ENCODE peak calls at places on chromosomes 5 and 9, in ten cellular contexts. One of them, this sample, is unnamed.
A peak's percentile ranks its signal among the peaks of the same experiment; 100 is the strongest.

GRCh38 chr9:129500166-129500862 is 120.6 kb downstream of the C9orf50 start:
- DNase-seq in CD8-positive, alpha-beta T cell: no peak
- DNase-seq in HFFc6: no peak
- DNase-seq in AG04450: no peak
- DNase-seq in mesothelial cell of epicardium: no peak
- DNase-seq in endothelial cell: no peak
- DNase-seq in mammary epithelial cell: no peak
- DNase-seq in BE2C: peak; percentile 49
- DNase-seq in natural killer cell: no peak
- DNase-seq in HFF-Myc: no peak
- DNase-seq in this sample: no peak

GRCh38 chr9:70765935-70766334 is 351.5 kb upstream of the KLF9 start:
- DNase-seq in AG04450: no peak
- DNase-seq in mammary epithelial cell: no peak
- DNase-seq in CD8-positive, alpha-beta T cell: no peak
- DNase-seq in BE2C: no peak
- DNase-seq in HFF-Myc: no peak
- DNase-seq in natural killer cell: no peak
- DNase-seq in HFFc6: no peak
- DNase-seq in endothelial cell: no peak
- DNase-seq in mesothelial cell of epicardium: no peak
- DNase-seq in this sample: no peak

GRCh38 chr9:96156151-96156550 is 145.8 kb downstream of the HSD17B3 start:
- DNase-seq in CD8-positive, alpha-beta T cell: no peak
- DNase-seq in HFF-Myc: no peak
- DNase-seq in mesothelial cell of epicardium: no peak
- DNase-seq in mammary epithelial cell: no peak
- DNase-seq in endothelial cell: no peak
- DNase-seq in BE2C: no peak
- DNase-seq in natural killer cell: no peak
- DNase-seq in AG04450: no peak
- DNase-seq in HFFc6: no peak
- DNase-seq in this sample: no peak

GRCh38 chr9:124934290-124934689 is 6.6 kb downstream of the GOLGA1 start:
- DNase-seq in HFFc6: peak; percentile 60
- DNase-seq in mesothelial cell of epicardium: no peak
- DNase-seq in BE2C: no peak
- DNase-seq in natural killer cell: no peak
- DNase-seq in HFF-Myc: no peak
- DNase-seq in endothelial cell: no peak
- DNase-seq in CD8-positive, alpha-beta T cell: no peak
- DNase-seq in mammary epithelial cell: no peak
- DNase-seq in AG04450: peak; percentile 29
- DNase-seq in this sample: no peak

GRCh38 chr9:22049411-22049810 is 40.3 kb upstream of the CDKN2B start:
- DNase-seq in CD8-positive, alpha-beta T cell: no peak
- DNase-seq in AG04450: no peak
- DNase-seq in endothelial cell: no peak
- DNase-seq in natural killer cell: no peak
- DNase-seq in HFFc6: no peak
- DNase-seq in mammary epithelial cell: peak; percentile 28
- DNase-seq in mesothelial cell of epicardium: no peak
- DNase-seq in HFF-Myc: no peak
- DNase-seq in BE2C: no peak
- DNase-seq in this sample: no peak

GRCh38 chr9:36336511-36336910 is 63.6 kb downstream of the RNF38 start:
- DNase-seq in BE2C: no peak
- DNase-seq in AG04450: no peak
- DNase-seq in endothelial cell: no peak
- DNase-seq in mammary epithelial cell: peak; percentile 28
- DNase-seq in HFFc6: no peak
- DNase-seq in HFF-Myc: no peak
- DNase-seq in natural killer cell: no peak
- DNase-seq in mesothelial cell of epicardium: no peak
- DNase-seq in CD8-positive, alpha-beta T cell: no peak
- DNase-seq in this sample: no peak

GRCh38 chr9:93252781-93253530 is 69.0 kb downstream of the WNK2 start:
- DNase-seq in AG04450: no peak
- DNase-seq in BE2C: no peak
- DNase-seq in HFFc6: no peak
- DNase-seq in HFF-Myc: no peak
- DNase-seq in endothelial cell: no peak
- DNase-seq in natural killer cell: no peak
- DNase-seq in CD8-positive, alpha-beta T cell: no peak
- DNase-seq in mammary epithelial cell: no peak
- DNase-seq in mesothelial cell of epicardium: peak; percentile 15
- DNase-seq in this sample: peak; percentile 16

GRCh38 chr9:38067892-38068615 is 973 bp downstream of the SHB start:
- DNase-seq in HFFc6: no peak
- DNase-seq in endothelial cell: peak; percentile 26
- DNase-seq in mesothelial cell of epicardium: no peak
- DNase-seq in CD8-positive, alpha-beta T cell: no peak
- DNase-seq in HFF-Myc: no peak
- DNase-seq in AG04450: no peak
- DNase-seq in natural killer cell: no peak
- DNase-seq in BE2C: peak; percentile 38
- DNase-seq in mammary epithelial cell: no peak
- DNase-seq in this sample: no peak

GRCh38 chr9:112890106-112891081 is at the start of gene SLC46A2:
- DNase-seq in mammary epithelial cell: peak; percentile 18
- DNase-seq in natural killer cell: no peak
- DNase-seq in CD8-positive, alpha-beta T cell: no peak
- DNase-seq in HFF-Myc: no peak
- DNase-seq in AG04450: no peak
- DNase-seq in mesothelial cell of epicardium: no peak
- DNase-seq in BE2C: no peak
- DNase-seq in HFFc6: no peak
- DNase-seq in endothelial cell: peak; percentile 20
- DNase-seq in this sample: peak; percentile 70

GRCh38 chr9:89529243-89530030 is 31.5 kb upstream of the SEMA4D start:
- DNase-seq in endothelial cell: no peak
- DNase-seq in AG04450: no peak
- DNase-seq in mammary epithelial cell: no peak
- DNase-seq in CD8-positive, alpha-beta T cell: no peak
- DNase-seq in natural killer cell: no peak
- DNase-seq in HFF-Myc: no peak
- DNase-seq in HFFc6: no peak
- DNase-seq in mesothelial cell of epicardium: no peak
- DNase-seq in BE2C: no peak
- DNase-seq in this sample: no peak

GRCh38 chr5:74262810-74263209 is 377.7 kb downstream of the ENC1 start:
- DNase-seq in HFF-Myc: no peak
- DNase-seq in BE2C: no peak
- DNase-seq in endothelial cell: no peak
- DNase-seq in mesothelial cell of epicardium: no peak
- DNase-seq in mammary epithelial cell: no peak
- DNase-seq in AG04450: no peak
- DNase-seq in natural killer cell: no peak
- DNase-seq in CD8-positive, alpha-beta T cell: no peak
- DNase-seq in HFFc6: no peak
- DNase-seq in this sample: no peak

GRCh38 chr5:57495688-57496087 is 13.1 kb upstream of the ACTBL2 start:
- DNase-seq in natural killer cell: no peak
- DNase-seq in AG04450: no peak
- DNase-seq in HFF-Myc: no peak
- DNase-seq in mesothelial cell of epicardium: no peak
- DNase-seq in mammary epithelial cell: no peak
- DNase-seq in endothelial cell: no peak
- DNase-seq in HFFc6: no peak
- DNase-seq in BE2C: no peak
- DNase-seq in CD8-positive, alpha-beta T cell: no peak
- DNase-seq in this sample: no peak

GRCh38 chr9:7848498-7848897 is 48.9 kb upstream of the DMAC1 start:
- DNase-seq in BE2C: no peak
- DNase-seq in natural killer cell: no peak
- DNase-seq in HFF-Myc: no peak
- DNase-seq in endothelial cell: no peak
- DNase-seq in mammary epithelial cell: no peak
- DNase-seq in HFFc6: no peak
- DNase-seq in CD8-positive, alpha-beta T cell: no peak
- DNase-seq in mesothelial cell of epicardium: no peak
- DNase-seq in AG04450: no peak
- DNase-seq in this sample: no peak

GRCh38 chr9:7841831-7842230 is 42.3 kb upstream of the DMAC1 start:
- DNase-seq in CD8-positive, alpha-beta T cell: no peak
- DNase-seq in BE2C: no peak
- DNase-seq in AG04450: no peak
- DNase-seq in mesothelial cell of epicardium: no peak
- DNase-seq in HFF-Myc: no peak
- DNase-seq in HFFc6: no peak
- DNase-seq in endothelial cell: no peak
- DNase-seq in natural killer cell: no peak
- DNase-seq in mammary epithelial cell: no peak
- DNase-seq in this sample: no peak

DNA sequence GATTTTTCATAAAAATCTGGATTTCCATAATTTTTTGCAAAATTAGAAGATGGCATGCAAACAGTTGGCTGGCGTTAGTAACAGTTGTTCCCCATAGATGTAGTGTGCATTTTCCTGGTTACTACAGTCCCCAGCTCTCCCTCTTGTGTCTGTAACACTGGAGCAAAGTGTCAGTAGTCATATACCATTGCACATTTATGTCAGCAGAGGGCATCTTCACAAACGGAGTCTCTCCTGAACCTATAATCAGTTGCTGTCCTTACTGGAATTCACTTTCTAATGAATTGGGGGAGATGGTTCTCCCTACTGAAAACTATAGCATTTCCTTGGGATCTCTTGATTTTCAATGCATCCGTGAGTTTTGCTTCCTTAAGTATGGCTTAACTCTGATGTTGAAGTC is 44.7 kb upstream of the DMAC1 start:
- DNase-seq in AG04450: no peak
- DNase-seq in endothelial cell: peak; percentile 31
- DNase-seq in CD8-positive, alpha-beta T cell: no peak
- DNase-seq in mammary epithelial cell: no peak
- DNase-seq in natural killer cell: no peak
- DNase-seq in mesothelial cell of epicardium: no peak
- DNase-seq in HFFc6: no peak
- DNase-seq in HFF-Myc: no peak
- DNase-seq in BE2C: peak; percentile 18
- DNase-seq in this sample: no peak
- TF ChIP-seq CTCF in AG04450: peak; percentile 25
- TF ChIP-seq CTCF in endothelial cell: no peak
- TF ChIP-seq CTCF in CD8-positive, alpha-beta T cell: peak; percentile 46
- TF ChIP-seq CTCF in mammary epithelial cell: no peak
- TF ChIP-seq CTCF in natural killer cell: peak; percentile 61
- TF ChIP-seq CTCF in mesothelial cell of epicardium: no peak
- TF ChIP-seq CTCF in HFFc6: peak; percentile 34
- TF ChIP-seq CTCF in HFF-Myc: peak; percentile 18
- TF ChIP-seq CTCF in BE2C: peak; percentile 60
- TF ChIP-seq CTCF in this sample: peak; percentile 33

GRCh38 chr5:169265888-169266287 is 35.1 kb downstream of the SLIT3 start:
- DNase-seq in AG04450: no peak
- DNase-seq in HFFc6: peak; percentile 3
- DNase-seq in endothelial cell: no peak
- DNase-seq in BE2C: no peak
- DNase-seq in natural killer cell: no peak
- DNase-seq in mesothelial cell of epicardium: no peak
- DNase-seq in CD8-positive, alpha-beta T cell: no peak
- DNase-seq in mammary epithelial cell: peak; percentile 10
- DNase-seq in HFF-Myc: no peak
- DNase-seq in this sample: no peak
- TF ChIP-seq CTCF in AG04450: peak; percentile 31
- TF ChIP-seq CTCF in HFFc6: peak; percentile 67
- TF ChIP-seq CTCF in endothelial cell: peak; percentile 38
- TF ChIP-seq CTCF in BE2C: peak; percentile 26
- TF ChIP-seq CTCF in natural killer cell: no peak
- TF ChIP-seq CTCF in mesothelial cell of epicardium: peak; percentile 15
- TF ChIP-seq CTCF in CD8-positive, alpha-beta T cell: no peak
- TF ChIP-seq CTCF in mammary epithelial cell: peak; percentile 15
- TF ChIP-seq CTCF in HFF-Myc: no peak
- TF ChIP-seq CTCF in this sample: no peak

GRCh38 chr9:374726-375125 is 160.1 kb downstream of the DOCK8 start:
- DNase-seq in mammary epithelial cell: no peak
- DNase-seq in natural killer cell: no peak
- DNase-seq in HFF-Myc: no peak
- DNase-seq in endothelial cell: no peak
- DNase-seq in AG04450: no peak
- DNase-seq in BE2C: no peak
- DNase-seq in CD8-positive, alpha-beta T cell: no peak
- DNase-seq in HFFc6: no peak
- DNase-seq in mesothelial cell of epicardium: no peak
- DNase-seq in this sample: no peak

GRCh38 chr9:378263-378662 is 163.6 kb downstream of the DOCK8 start:
- DNase-seq in BE2C: no peak
- DNase-seq in CD8-positive, alpha-beta T cell: no peak
- DNase-seq in mammary epithelial cell: no peak
- DNase-seq in AG04450: no peak
- DNase-seq in mesothelial cell of epicardium: no peak
- DNase-seq in natural killer cell: no peak
- DNase-seq in HFF-Myc: no peak
- DNase-seq in endothelial cell: no peak
- DNase-seq in HFFc6: no peak
- DNase-seq in this sample: no peak

GRCh38 chr9:372143-372542 is 157.5 kb downstream of the DOCK8 start:
- DNase-seq in HFF-Myc: no peak
- DNase-seq in HFFc6: no peak
- DNase-seq in natural killer cell: no peak
- DNase-seq in CD8-positive, alpha-beta T cell: no peak
- DNase-seq in endothelial cell: no peak
- DNase-seq in mammary epithelial cell: no peak
- DNase-seq in mesothelial cell of epicardium: no peak
- DNase-seq in AG04450: no peak
- DNase-seq in BE2C: no peak
- DNase-seq in this sample: no peak

GRCh38 chr9:373759-374206 is 159.1 kb downstream of the DOCK8 start:
- DNase-seq in BE2C: no peak
- DNase-seq in HFF-Myc: no peak
- DNase-seq in HFFc6: no peak
- DNase-seq in endothelial cell: no peak
- DNase-seq in CD8-positive, alpha-beta T cell: no peak
- DNase-seq in natural killer cell: no peak
- DNase-seq in mammary epithelial cell: no peak
- DNase-seq in mesothelial cell of epicardium: no peak
- DNase-seq in AG04450: no peak
- DNase-seq in this sample: no peak

DNA sequence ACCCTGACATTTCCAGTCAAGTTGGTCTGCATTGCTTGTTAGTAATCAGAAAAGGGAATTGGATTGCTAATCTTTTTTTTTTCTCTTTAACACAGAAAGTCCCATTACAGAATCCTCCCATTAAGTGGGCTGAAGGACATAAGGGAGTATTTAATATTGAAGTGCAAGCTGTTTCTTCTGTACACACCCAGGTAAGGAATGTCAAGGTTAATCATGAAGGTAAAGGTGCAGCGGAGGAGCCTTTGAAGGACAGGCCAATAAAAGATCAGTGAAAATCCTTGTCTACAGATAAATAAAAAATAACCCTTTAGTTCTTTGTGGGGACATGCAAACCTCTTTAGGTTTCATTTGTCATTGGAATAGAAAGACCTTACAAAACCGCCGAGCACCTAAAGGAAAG is 161.4 kb downstream of the DOCK8 start:
- DNase-seq in mammary epithelial cell: no peak
- DNase-seq in HFFc6: no peak
- DNase-seq in BE2C: no peak
- DNase-seq in AG04450: no peak
- DNase-seq in mesothelial cell of epicardium: no peak
- DNase-seq in endothelial cell: no peak
- DNase-seq in HFF-Myc: no peak
- DNase-seq in natural killer cell: no peak
- DNase-seq in CD8-positive, alpha-beta T cell: no peak
- DNase-seq in this sample: no peak
- TF ChIP-seq CTCF in mammary epithelial cell: no peak
- TF ChIP-seq CTCF in HFFc6: no peak
- TF ChIP-seq CTCF in BE2C: no peak
- TF ChIP-seq CTCF in AG04450: no peak
- TF ChIP-seq CTCF in mesothelial cell of epicardium: no peak
- TF ChIP-seq CTCF in endothelial cell: no peak
- TF ChIP-seq CTCF in HFF-Myc: no peak
- TF ChIP-seq CTCF in natural killer cell: no peak
- TF ChIP-seq CTCF in CD8-positive, alpha-beta T cell: no peak
- TF ChIP-seq CTCF in this sample: no peak

GRCh38 chr5:76583163-76584047 is 39.8 kb downstream of the F2RL2 start:
- DNase-seq in CD8-positive, alpha-beta T cell: no peak
- DNase-seq in mesothelial cell of epicardium: no peak
- DNase-seq in BE2C: no peak
- DNase-seq in HFF-Myc: no peak
- DNase-seq in AG04450: no peak
- DNase-seq in mammary epithelial cell: no peak
- DNase-seq in HFFc6: no peak
- DNase-seq in natural killer cell: no peak
- DNase-seq in endothelial cell: no peak
- DNase-seq in this sample: no peak
- TF ChIP-seq CTCF in CD8-positive, alpha-beta T cell: peak; percentile 72
- TF ChIP-seq CTCF in mesothelial cell of epicardium: peak; percentile 65
- TF ChIP-seq CTCF in BE2C: peak; percentile 12
- TF ChIP-seq CTCF in HFF-Myc: peak; percentile 21
- TF ChIP-seq CTCF in AG04450: peak; percentile 56
- TF ChIP-seq CTCF in mammary epithelial cell: peak; percentile 26
- TF ChIP-seq CTCF in HFFc6: peak; percentile 80
- TF ChIP-seq CTCF in natural killer cell: peak; percentile 56
- TF ChIP-seq CTCF in endothelial cell: peak; percentile 40
- TF ChIP-seq CTCF in this sample: peak; percentile 56